ENCODE peak calls at places on chromosomes 3 and 15, in eight cellular contexts. U is esophagus squamous epithelium; O is endothelial cell of umbilical vein; J is left ventricle myocardium inferior; E is CD4-positive, CD25-positive, alpha-beta regulatory T cell; T is OCI-LY7; K is heart right ventricle; L is fibroblast of lung. M is an unnamed sample.

GRCh38 chr3:39166932-39167532 is 13.6 kb upstream of the CSRNP1 start:
- DNase-seq in U (no peak), O (peak; percentile 80), J (no peak), E (no peak), T (no peak), K (no peak), L (peak; percentile 97), M (no peak)

GRCh38 chr15:88174571-88174970 is 82.0 kb downstream of the NTRK3 start:
- DNase-seq in U (no peak), O (no peak), J (no peak), E (no peak), T (no peak), K (no peak), L (no peak), M (no peak)

GRCh38 chr3:117268318-117268717 is 558.7 kb downstream of the TUSC7 start:
- DNase-seq in U (no peak), O (no peak), J (no peak), E (no peak), T (no peak), K (no peak), L (no peak), M (no peak)

GRCh38 chr15:40330368-40330836 is 6.9 kb downstream of the INAFM2 start:
- DNase-seq in U (no peak), O (no peak), J (no peak), E (no peak), T (no peak), K (no peak), L (peak; percentile 90), M (peak; percentile 43)

GRCh38 chr3:9703736-9704342 is at the start of gene CPNE9:
- DNase-seq in U (no peak), O (no peak), J (no peak), E (no peak), T (no peak), K (no peak), L (no peak), M (no peak)

GRCh38 chr15:87731630-87732029 is 524.9 kb downstream of the NTRK3 start:
- DNase-seq in U (no peak), O (no peak), J (no peak), E (no peak), T (no peak), K (no peak), L (no peak), M (no peak)

GRCh38 chr15:60096157-60096556 is 92.0 kb downstream of the FOXB1 start:
- DNase-seq in U (no peak), O (no peak), J (no peak), E (no peak), T (no peak), K (no peak), L (no peak), M (no peak)

GRCh38 chr15:39059886-39060285 is 495.3 kb upstream of the RASGRP1 start:
- DNase-seq in U (no peak), O (no peak), J (no peak), E (no peak), T (no peak), K (no peak), L (no peak), M (no peak)

GRCh38 chr15:34336947-34337556 is 529 bp downstream of the SLC12A6 start:
- DNase-seq in U (no peak), O (no peak), J (no peak), E (peak; percentile 60), T (peak; percentile 41), K (no peak), L (no peak), M (no peak)

GRCh38 chr15:58546635-58547627 is 115.1 kb downstream of the LIPC start:
- DNase-seq in U (no peak), O (peak; percentile 77), J (peak; percentile 60), E (no peak), T (no peak), K (peak; percentile 56), L (peak; percentile 84), M (peak; percentile 53)

GRCh38 chr3:32568953-32569352 is 1.7 kb downstream of the DYNC1LI1 start:
- DNase-seq in U (no peak), O (no peak), J (no peak), E (no peak), T (no peak), K (no peak), L (no peak), M (no peak)

GRCh38 chr3:167067844-167068161 is 312.3 kb downstream of the ZBBX start:
- DNase-seq in U (no peak), O (no peak), J (no peak), E (no peak), T (no peak), K (no peak), L (no peak), M (no peak)

GRCh38 chr3:44981220-44981619 is 5.2 kb downstream of the EXOSC7 start:
- DNase-seq in U (no peak), O (no peak), J (no peak), E (no peak), T (no peak), K (no peak), L (no peak), M (no peak)

GRCh38 chr3:26015752-26016151 is 225.9 kb downstream of the OXSM start:
- DNase-seq in U (no peak), O (no peak), J (no peak), E (no peak), T (no peak), K (no peak), L (no peak), M (no peak)

GRCh38 chr15:93219859-93220258 is 130.8 kb upstream of the RGMA start:
- DNase-seq in U (no peak), O (no peak), J (no peak), E (no peak), T (no peak), K (no peak), L (no peak), M (no peak)

GRCh38 chr3:43296565-43296964 is 10.2 kb downstream of the SNRK start:
- DNase-seq in U (no peak), O (peak; percentile 24), J (no peak), E (peak; percentile 92), T (peak; percentile 58), K (no peak), L (peak; percentile 15), M (no peak)

GRCh38 chr3:31947671-31948091 is 33.4 kb downstream of the OSBPL10 start:
- DNase-seq in U (no peak), O (no peak), J (no peak), E (no peak), T (peak; percentile 61), K (no peak), L (no peak), M (no peak)

GRCh38 chr3:63961891-63962290 is 49.7 kb upstream of the SCAANT1 start:
- DNase-seq in U (no peak), O (peak; percentile 65), J (no peak), E (peak; percentile 79), T (peak; percentile 62), K (no peak), L (peak; percentile 68), M (no peak)

GRCh38 chr3:30668051-30668609 is 61.7 kb downstream of the TGFBR2 start:
- DNase-seq in U (no peak), O (no peak), J (no peak), E (no peak), T (no peak), K (no peak), L (no peak), M (no peak)

GRCh38 chr15:80727196-80727595 is 32.1 kb downstream of the ABHD17C start:
- DNase-seq in U (no peak), O (no peak), J (no peak), E (no peak), T (no peak), K (no peak), L (no peak), M (no peak)

GRCh38 chr3:69326821-69327433 is 59.0 kb downstream of the FRMD4B start:
- DNase-seq in U (no peak), O (peak; percentile 44), J (no peak), E (peak; percentile 67), T (peak; percentile 65), K (no peak), L (no peak), M (no peak)

GRCh38 chr15:78372880-78373279 is 32.7 kb downstream of the CRABP1 start:
- DNase-seq in U (no peak), O (no peak), J (no peak), E (no peak), T (no peak), K (no peak), L (no peak), M (no peak)

GRCh38 chr3:71518089-71518488 is 65.4 kb downstream of the FOXP1 start:
- DNase-seq in U (no peak), O (no peak), J (no peak), E (no peak), T (no peak), K (no peak), L (no peak), M (no peak)

GRCh38 chr15:80711886-80712285 is 16.8 kb downstream of the ABHD17C start:
- DNase-seq in U (no peak), O (no peak), J (no peak), E (no peak), T (no peak), K (no peak), L (no peak), M (no peak)

GRCh38 chr15:69590932-69591524 is 138.4 kb downstream of the RPLP1 start:
- DNase-seq in U (no peak), O (no peak), J (no peak), E (no peak), T (no peak), K (no peak), L (no peak), M (no peak)

GRCh38 chr3:127403795-127404194 is 115.9 kb upstream of the PRR20G start:
- DNase-seq in U (no peak), O (no peak), J (no peak), E (no peak), T (no peak), K (no peak), L (no peak), M (no peak)
- H3K4me1 ChIP-seq in U (no peaks in the 10 kb centered on the region), O (no peaks in the 10 kb centered on the region), J (no peaks in the 10 kb centered on the region), E (no peaks in the 10 kb centered on the region), T (no peaks in the 10 kb centered on the region), K (no peaks in the 10 kb centered on the region), L (no peaks in the 10 kb centered on the region), M (no peaks in the 10 kb centered on the region)

DNA sequence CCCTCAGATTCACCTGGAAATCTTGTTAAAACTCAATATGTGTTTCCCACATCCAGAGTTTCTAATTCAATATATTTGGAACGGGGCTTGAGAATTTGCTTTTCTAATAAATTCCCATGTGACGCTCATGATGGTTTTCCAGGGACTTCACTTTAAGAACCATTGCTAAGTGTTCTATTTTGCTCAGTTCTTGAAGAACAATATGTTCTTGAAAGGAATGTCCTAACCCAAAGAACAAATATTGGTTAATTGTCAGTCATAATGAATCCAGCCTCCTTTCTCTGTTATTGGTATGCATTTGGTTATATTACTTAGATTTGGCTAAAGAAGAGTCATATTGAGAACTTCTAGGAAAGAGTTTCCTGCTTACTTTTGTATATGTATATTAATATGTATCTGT is 4.4 kb upstream of the PLSCR2 start:
- DNase-seq in U (no peak), O (no peak), J (no peak), E (no peak), T (no peak), K (no peak), L (peak; percentile 80), M (no peak)
- H3K4me3 ChIP-seq in U (no peak overlapping the region), O (no peak overlapping the region), J (no peak overlapping the region), E (no peak overlapping the region), T (no peak overlapping the region), K (no peak overlapping the region), L (no peak overlapping the region), M (no peak overlapping the region)

GRCh38 chr3:67516496-67516895 is 137.9 kb downstream of the SUCLG2 start:
- DNase-seq in U (no peak), O (no peak), J (no peak), E (no peak), T (no peak), K (no peak), L (no peak), M (no peak)
- H3K27ac ChIP-seq in U (no peak overlapping the region), O (no peak overlapping the region), J (no peak overlapping the region), E (no peak overlapping the region), T (no peak overlapping the region), K (no peak overlapping the region), L (no peak overlapping the region), M (no peak overlapping the region)

GRCh38 chr15:31364301-31365031 is 37.8 kb downstream of the KLF13 start:
- DNase-seq in U (no peak), O (no peak), J (peak; percentile 34), E (peak; percentile 53), T (peak; percentile 61), K (no peak), L (no peak), M (no peak)
- H3K4me1 ChIP-seq in U (peaks cover 100% of the 10 kb centered on the region), O (peaks cover 7% of the 10 kb centered on the region), J (peaks cover 100% of the 10 kb centered on the region), E (peaks cover 100% of the 10 kb centered on the region), T (peaks cover 94% of the 10 kb centered on the region), K (peaks cover 98% of the 10 kb centered on the region), L (no peaks in the 10 kb centered on the region), M (peaks cover 80% of the 10 kb centered on the region)

M was measured in thoracic aorta.